ENCODE peak calls at places on chromosomes 12 and 14, in nine cellular contexts. One of them, this sample, is unnamed.

GRCh38 chr14:30005114-30005698 is 77.6 kb upstream of the PRKD1 start:
- DNase-seq in HCT116: no peak
- DNase-seq in adrenal gland: peak
- DNase-seq in body of pancreas: peak
- DNase-seq in suprapubic skin: no peak
- DNase-seq in uterus: no peak
- DNase-seq in IMR-90: peak
- DNase-seq in esophagus squamous epithelium: no peak
- DNase-seq in heart left ventricle: no peak
- DNase-seq in this sample: peak

GRCh38 chr14:64507376-64508156 is 3.0 kb downstream of the ZBTB1 start:
- DNase-seq in HCT116: no peak
- DNase-seq in adrenal gland: no peak
- DNase-seq in body of pancreas: peak
- DNase-seq in suprapubic skin: no peak
- DNase-seq in uterus: no peak
- DNase-seq in IMR-90: peak
- DNase-seq in esophagus squamous epithelium: no peak
- DNase-seq in heart left ventricle: no peak
- DNase-seq in this sample: peak

GRCh38 chr12:30447061-30447750 is 248.5 kb downstream of the IPO8 start:
- DNase-seq in HCT116: no peak
- DNase-seq in adrenal gland: no peak
- DNase-seq in body of pancreas: no peak
- DNase-seq in suprapubic skin: no peak
- DNase-seq in uterus: no peak
- DNase-seq in IMR-90: no peak
- DNase-seq in esophagus squamous epithelium: no peak
- DNase-seq in heart left ventricle: no peak
- DNase-seq in this sample: no peak

GRCh38 chr14:66165337-66165736 is 320.8 kb upstream of the CCDC196 start:
- DNase-seq in HCT116: no peak
- DNase-seq in adrenal gland: no peak
- DNase-seq in body of pancreas: no peak
- DNase-seq in suprapubic skin: no peak
- DNase-seq in uterus: no peak
- DNase-seq in IMR-90: no peak
- DNase-seq in esophagus squamous epithelium: no peak
- DNase-seq in heart left ventricle: no peak
- DNase-seq in this sample: no peak

GRCh38 chr12:91781114-91781513 is 364.5 kb downstream of the BTG1 start:
- DNase-seq in HCT116: no peak
- DNase-seq in adrenal gland: no peak
- DNase-seq in body of pancreas: no peak
- DNase-seq in suprapubic skin: no peak
- DNase-seq in uterus: no peak
- DNase-seq in IMR-90: peak
- DNase-seq in esophagus squamous epithelium: no peak
- DNase-seq in heart left ventricle: no peak
- DNase-seq in this sample: no peak

GRCh38 chr14:102811254-102811963 is 34.2 kb downstream of the TRAF3 start:
- DNase-seq in HCT116: no peak
- DNase-seq in adrenal gland: no peak
- DNase-seq in body of pancreas: no peak
- DNase-seq in suprapubic skin: no peak
- DNase-seq in uterus: no peak
- DNase-seq in IMR-90: no peak
- DNase-seq in esophagus squamous epithelium: no peak
- DNase-seq in heart left ventricle: no peak
- DNase-seq in this sample: no peak

GRCh38 chr12:94427520-94428381 is 31.9 kb downstream of the CEP83 start:
- DNase-seq in HCT116: no peak
- DNase-seq in adrenal gland: peak
- DNase-seq in body of pancreas: peak
- DNase-seq in suprapubic skin: no peak
- DNase-seq in uterus: peak
- DNase-seq in IMR-90: peak
- DNase-seq in esophagus squamous epithelium: no peak
- DNase-seq in heart left ventricle: peak
- DNase-seq in this sample: no peak

GRCh38 chr12:91172051-91172450 is 10.6 kb downstream of the DCN start:
- DNase-seq in HCT116: no peak
- DNase-seq in adrenal gland: no peak
- DNase-seq in body of pancreas: no peak
- DNase-seq in suprapubic skin: no peak
- DNase-seq in uterus: no peak
- DNase-seq in IMR-90: no peak
- DNase-seq in esophagus squamous epithelium: no peak
- DNase-seq in heart left ventricle: no peak
- DNase-seq in this sample: no peak

GRCh38 chr12:47102845-47103666 is 23.3 kb upstream of the AMIGO2 start:
- DNase-seq in HCT116: no peak
- DNase-seq in adrenal gland: no peak
- DNase-seq in body of pancreas: peak
- DNase-seq in suprapubic skin: no peak
- DNase-seq in uterus: peak
- DNase-seq in IMR-90: peak
- DNase-seq in esophagus squamous epithelium: no peak
- DNase-seq in heart left ventricle: no peak
- DNase-seq in this sample: no peak

GRCh38 chr12:95633049-95633545 is 81.8 kb upstream of the USP44 start:
- DNase-seq in HCT116: peak
- DNase-seq in adrenal gland: no peak
- DNase-seq in body of pancreas: peak
- DNase-seq in suprapubic skin: no peak
- DNase-seq in uterus: peak
- DNase-seq in IMR-90: peak
- DNase-seq in esophagus squamous epithelium: no peak
- DNase-seq in heart left ventricle: peak
- DNase-seq in this sample: peak

GRCh38 chr12:52139579-52140062 is 52.2 kb downstream of the KRT80 start:
- DNase-seq in HCT116: no peak
- DNase-seq in adrenal gland: no peak
- DNase-seq in body of pancreas: peak
- DNase-seq in suprapubic skin: no peak
- DNase-seq in uterus: no peak
- DNase-seq in IMR-90: peak
- DNase-seq in esophagus squamous epithelium: no peak
- DNase-seq in heart left ventricle: no peak
- DNase-seq in this sample: no peak

GRCh38 chr14:91241848-91242247 is 2.7 kb downstream of the GPR68 start:
- DNase-seq in HCT116: no peak
- DNase-seq in adrenal gland: no peak
- DNase-seq in body of pancreas: peak
- DNase-seq in suprapubic skin: no peak
- DNase-seq in uterus: no peak
- DNase-seq in IMR-90: no peak
- DNase-seq in esophagus squamous epithelium: no peak
- DNase-seq in heart left ventricle: no peak
- DNase-seq in this sample: no peak

GRCh38 chr12:11238275-11238674 is 31.2 kb downstream of the PRB3 start:
- DNase-seq in HCT116: no peak
- DNase-seq in adrenal gland: no peak
- DNase-seq in body of pancreas: no peak
- DNase-seq in suprapubic skin: no peak
- DNase-seq in uterus: no peak
- DNase-seq in IMR-90: no peak
- DNase-seq in esophagus squamous epithelium: no peak
- DNase-seq in heart left ventricle: no peak
- DNase-seq in this sample: no peak

GRCh38 chr12:127083028-127083949 is 1183.7 kb upstream of the TMEM132C start:
- DNase-seq in HCT116: peak
- DNase-seq in adrenal gland: no peak
- DNase-seq in body of pancreas: peak
- DNase-seq in suprapubic skin: no peak
- DNase-seq in uterus: no peak
- DNase-seq in IMR-90: peak
- DNase-seq in esophagus squamous epithelium: no peak
- DNase-seq in heart left ventricle: no peak
- DNase-seq in this sample: peak

GRCh38 chr14:23294734-23295561 is 7.7 kb downstream of the PPP1R3E start:
- DNase-seq in HCT116: no peak
- DNase-seq in adrenal gland: no peak
- DNase-seq in body of pancreas: peak
- DNase-seq in suprapubic skin: no peak
- DNase-seq in uterus: no peak
- DNase-seq in IMR-90: peak
- DNase-seq in esophagus squamous epithelium: no peak
- DNase-seq in heart left ventricle: no peak
- DNase-seq in this sample: no peak

GRCh38 chr12:6540181-6540877 is 6.0 kb downstream of the GAPDH start:
- DNase-seq in HCT116: peak
- DNase-seq in adrenal gland: peak
- DNase-seq in body of pancreas: peak
- DNase-seq in suprapubic skin: peak
- DNase-seq in uterus: peak
- DNase-seq in IMR-90: peak
- DNase-seq in esophagus squamous epithelium: peak
- DNase-seq in heart left ventricle: peak
- DNase-seq in this sample: peak
- TF ChIP-seq POLR2A in HCT116: no peak
- TF ChIP-seq POLR2A in adrenal gland: no peak
- TF ChIP-seq POLR2A in body of pancreas: no peak
- TF ChIP-seq POLR2A in suprapubic skin: no peak
- TF ChIP-seq POLR2A in uterus: no peak
- TF ChIP-seq POLR2A in IMR-90: no peak
- TF ChIP-seq POLR2A in esophagus squamous epithelium: peak
- TF ChIP-seq POLR2A in heart left ventricle: no peak
- TF ChIP-seq POLR2A in this sample: peak

DNA sequence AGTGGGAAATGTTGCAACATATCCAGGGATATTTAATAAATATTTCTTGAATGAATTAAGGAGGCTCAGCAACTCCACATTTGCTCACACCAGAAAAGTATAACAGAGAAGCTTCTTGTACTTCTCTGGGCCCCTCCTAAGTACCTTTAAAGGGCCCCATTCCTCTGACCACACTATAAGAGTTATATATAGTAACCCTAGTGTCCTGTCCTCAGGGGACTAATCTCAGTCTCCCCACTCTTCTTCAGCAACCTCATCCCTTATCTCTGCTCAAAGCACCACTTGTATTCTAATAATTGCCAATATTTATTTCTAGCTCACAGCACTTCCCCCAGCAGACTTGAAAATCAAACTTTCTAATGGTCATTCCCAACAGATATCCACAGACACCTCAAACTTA is 237.1 kb downstream of the GXYLT1 start:
- DNase-seq in HCT116: no peak
- DNase-seq in adrenal gland: no peak
- DNase-seq in body of pancreas: no peak
- DNase-seq in suprapubic skin: no peak
- DNase-seq in uterus: no peak
- DNase-seq in IMR-90: no peak
- DNase-seq in esophagus squamous epithelium: no peak
- DNase-seq in heart left ventricle: no peak
- DNase-seq in this sample: no peak
- TF ChIP-seq POLR2A in HCT116: no peak
- TF ChIP-seq POLR2A in adrenal gland: no peak
- TF ChIP-seq POLR2A in body of pancreas: no peak
- TF ChIP-seq POLR2A in suprapubic skin: no peak
- TF ChIP-seq POLR2A in uterus: no peak
- TF ChIP-seq POLR2A in IMR-90: no peak
- TF ChIP-seq POLR2A in esophagus squamous epithelium: no peak
- TF ChIP-seq POLR2A in heart left ventricle: no peak
- TF ChIP-seq POLR2A in this sample: no peak

GRCh38 chr12:28191690-28192089 is 1.4 kb downstream of the CCDC91 start:
- DNase-seq in HCT116: no peak
- DNase-seq in adrenal gland: no peak
- DNase-seq in body of pancreas: peak
- DNase-seq in suprapubic skin: peak
- DNase-seq in uterus: no peak
- DNase-seq in IMR-90: peak
- DNase-seq in esophagus squamous epithelium: no peak
- DNase-seq in heart left ventricle: no peak
- DNase-seq in this sample: peak

GRCh38 chr12:28189774-28190320 is 409 bp upstream of the CCDC91 start:
- DNase-seq in HCT116: no peak
- DNase-seq in adrenal gland: no peak
- DNase-seq in body of pancreas: no peak
- DNase-seq in suprapubic skin: no peak
- DNase-seq in uterus: no peak
- DNase-seq in IMR-90: no peak
- DNase-seq in esophagus squamous epithelium: no peak
- DNase-seq in heart left ventricle: no peak
- DNase-seq in this sample: no peak

GRCh38 chr12:28192145-28192544 is 1.9 kb downstream of the CCDC91 start:
- DNase-seq in HCT116: no peak
- DNase-seq in adrenal gland: no peak
- DNase-seq in body of pancreas: no peak
- DNase-seq in suprapubic skin: no peak
- DNase-seq in uterus: no peak
- DNase-seq in IMR-90: no peak
- DNase-seq in esophagus squamous epithelium: no peak
- DNase-seq in heart left ventricle: no peak
- DNase-seq in this sample: no peak

GRCh38 chr12:28191018-28191595 is 851 bp downstream of the CCDC91 start:
- DNase-seq in HCT116: no peak
- DNase-seq in adrenal gland: no peak
- DNase-seq in body of pancreas: no peak
- DNase-seq in suprapubic skin: no peak
- DNase-seq in uterus: no peak
- DNase-seq in IMR-90: peak
- DNase-seq in esophagus squamous epithelium: no peak
- DNase-seq in heart left ventricle: peak
- DNase-seq in this sample: peak

DNA sequence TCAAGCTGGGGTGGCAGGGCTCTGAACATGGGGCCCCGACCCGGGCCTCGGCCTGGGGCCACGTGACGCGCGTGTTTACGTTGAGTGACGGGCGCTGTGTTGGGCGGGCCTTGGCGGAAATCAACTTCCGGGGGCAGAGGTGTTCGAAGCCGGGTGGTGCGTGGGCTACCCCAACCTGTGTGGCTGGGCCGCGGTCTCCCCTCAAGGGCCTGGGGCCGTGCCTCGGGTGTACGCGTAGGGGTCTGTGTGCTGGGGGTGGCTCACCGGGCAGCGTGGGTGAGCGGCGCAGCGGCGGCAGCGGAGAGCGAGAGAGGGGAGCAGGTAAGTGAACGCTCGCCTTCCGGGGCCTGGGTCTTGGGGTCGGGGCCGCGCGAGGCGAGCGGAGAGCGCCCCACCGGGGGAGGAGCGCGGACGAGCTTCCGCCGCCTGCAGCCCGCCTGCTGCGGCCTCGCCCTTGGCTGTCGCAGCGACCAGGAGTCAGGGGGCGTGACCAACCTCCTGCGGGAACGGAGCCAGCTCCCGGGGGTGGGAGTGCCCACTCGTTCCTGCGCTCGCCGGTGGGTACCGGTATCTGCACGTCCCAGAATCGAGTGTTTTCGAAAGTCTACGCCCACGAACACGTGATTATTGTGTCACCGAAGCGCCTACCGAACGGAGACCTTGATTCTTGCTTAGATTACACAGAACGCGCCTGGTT is at the start of gene CCDC91:
- DNase-seq in HCT116: peak
- DNase-seq in adrenal gland: peak
- DNase-seq in body of pancreas: peak
- DNase-seq in suprapubic skin: peak
- DNase-seq in uterus: peak
- DNase-seq in IMR-90: peak
- DNase-seq in esophagus squamous epithelium: peak
- DNase-seq in heart left ventricle: peak
- DNase-seq in this sample: peak
- TF ChIP-seq POLR2A in HCT116: peak
- TF ChIP-seq POLR2A in adrenal gland: peak
- TF ChIP-seq POLR2A in body of pancreas: peak
- TF ChIP-seq POLR2A in suprapubic skin: peak
- TF ChIP-seq POLR2A in uterus: peak
- TF ChIP-seq POLR2A in IMR-90: peak
- TF ChIP-seq POLR2A in esophagus squamous epithelium: peak
- TF ChIP-seq POLR2A in heart left ventricle: no peak
- TF ChIP-seq POLR2A in this sample: peak

GRCh38 chr14:49692895-49693737 is at the start of gene KLHDC1:
- DNase-seq in HCT116: no peak
- DNase-seq in adrenal gland: peak
- DNase-seq in body of pancreas: peak
- DNase-seq in suprapubic skin: peak
- DNase-seq in uterus: peak
- DNase-seq in IMR-90: peak
- DNase-seq in esophagus squamous epithelium: peak
- DNase-seq in heart left ventricle: peak
- DNase-seq in this sample: peak
- TF ChIP-seq POLR2A in HCT116: peak
- TF ChIP-seq POLR2A in adrenal gland: peak
- TF ChIP-seq POLR2A in body of pancreas: peak
- TF ChIP-seq POLR2A in suprapubic skin: peak
- TF ChIP-seq POLR2A in uterus: peak
- TF ChIP-seq POLR2A in IMR-90: peak
- TF ChIP-seq POLR2A in esophagus squamous epithelium: peak
- TF ChIP-seq POLR2A in heart left ventricle: no peak
- TF ChIP-seq POLR2A in this sample: peak